ENCODE peak calls at places on chromosomes 1 and 21, in six cellular contexts. I is SW 1271, Z is tibial artery, K is H9, B is NCI-H1105 treated with DMSO at 0.1 percent for 48 hours, E is H54. Y is an unnamed sample.

GRCh38 chr1:98709906-98710305 is 48.4 kb downstream of the SNX7 start:
- DNase-seq in I (no peak), E (no peak), Z (no peak), K (no peak), B (no peak), Y (no peak)

GRCh38 chr21:42646836-42647235 is 6.6 kb upstream of the PDE9A start:
- DNase-seq in Z (no peak), E (no peak), K (no peak), I (no peak), B (no peak), Y (no peak)

GRCh38 chr1:228394571-228395394 is 11.9 kb downstream of the TRIM11 start:
- DNase-seq in E (no peak), Z (peak), K (peak), B (no peak), I (no peak), Y (no peak)

GRCh38 chr21:33403786-33404571 is 766 bp downstream of the IFNGR2 start:
- DNase-seq in E (peak), I (no peak), B (peak), Z (peak), K (peak), Y (peak)

GRCh38 chr1:63592536-63593302 is 492 bp upstream of the PGM1 start:
- DNase-seq in K (no peak), I (no peak), Z (no peak), B (no peak), E (peak), Y (peak)

GRCh38 chr21:15729674-15730483 is at the start of gene USP25:
- DNase-seq in K (peak), Z (peak), I (peak), B (peak), E (peak), Y (peak)

GRCh38 chr1:115063238-115063901 is 25.9 kb downstream of the TSPAN2 start:
- DNase-seq in E (no peak), B (no peak), K (no peak), I (no peak), Z (no peak), Y (no peak)

GRCh38 chr1:192559115-192560006 is 16.2 kb upstream of the RGS1 start:
- DNase-seq in E (peak), K (no peak), Z (peak), B (no peak), I (no peak), Y (no peak)

GRCh38 chr1:107274227-107274626 is 133.4 kb downstream of the NTNG1 start:
- DNase-seq in K (no peak), I (no peak), Z (no peak), E (no peak), B (no peak), Y (no peak)

GRCh38 chr1:185530215-185530614 is 204.0 kb upstream of the HMCN1 start:
- DNase-seq in I (no peak), Z (no peak), B (no peak), K (no peak), E (no peak), Y (no peak)